ENCODE peak calls at places on chromosomes 7 and 10, in eight cellular contexts. G is mesendoderm; D is NCI-H748 treated with DMSO at 0.1 percent for 48 hours; K is stimulated activated CD8-positive, alpha-beta memory T cell treated with anti-CD3 and anti-CD28 coated beads, Interleukin-15, amount 100 ng/mL, for 4 hours; B is effector memory CD4-positive, alpha-beta T cell; V is stimulated activated CD4-positive, alpha-beta T cell treated with anti-CD3 and anti-CD28 coated beads, Interleukin-1b, Interleukin-23, amount 100 ng/mL, for 4 hours; N is RWPE1; O is neuronal stem cell. Q is an unnamed sample.

GRCh38 chr7:30926323-30926722 is 14.7 kb downstream of the AQP1 start:
- DNase-seq in B (no peak), D (no peak), K (no peak), N (no peak), G (no peak), O (no peak), V (no peak), Q (no peak)

GRCh38 chr7:139127648-139128047 is 18.1 kb upstream of the ZC3HAV1 start:
- DNase-seq in K (no peak), G (no peak), D (no peak), O (no peak), B (no peak), N (no peak), V (no peak), Q (no peak)

GRCh38 chr10:29746080-29746797 is 111.5 kb upstream of the SVIL start:
- DNase-seq in K (no peak), G (no peak), O (no peak), N (no peak), B (no peak), D (no peak), V (no peak), Q (no peak)

GRCh38 chr7:21113609-21114416 is 314.1 kb upstream of the SP4 start:
- DNase-seq in B (no peak), G (no peak), D (no peak), V (no peak), N (no peak), K (no peak), O (no peak), Q (no peak)

GRCh38 chr7:2212906-2213305 is 19.8 kb downstream of the MAD1L1 start:
- DNase-seq in O (no peak), K (no peak), N (no peak), V (no peak), G (no peak), B (no peak), D (no peak), Q (no peak)

GRCh38 chr7:83077328-83077727 is 85.4 kb downstream of the PCLO start:
- DNase-seq in B (no peak), V (no peak), D (no peak), G (no peak), K (no peak), N (no peak), O (no peak), Q (no peak)

GRCh38 chr7:18877874-18878273 is 239.6 kb downstream of the TWIST1 start:
- DNase-seq in B (no peak), V (no peak), N (no peak), K (no peak), G (no peak), D (no peak), O (no peak), Q (no peak)

GRCh38 chr7:37275086-37275485 is 173.6 kb downstream of the ELMO1 start:
- DNase-seq in K (no peak), G (peak; percentile 37), N (no peak), B (no peak), D (no peak), O (no peak), V (no peak), Q (no peak)

GRCh38 chr7:102125127-102125561 is 161.5 kb upstream of the SH2B2 start:
- DNase-seq in D (no peak), G (peak; percentile 94), B (no peak), V (no peak), K (no peak), O (no peak), N (peak; percentile 49), Q (no peak)

GRCh38 chr7:105096306-105096705 is 82.3 kb downstream of the KMT2E start:
- DNase-seq in D (no peak), G (no peak), N (no peak), O (no peak), B (no peak), K (no peak), V (no peak), Q (no peak)

GRCh38 chr7:28155964-28156363 is 24.6 kb downstream of the JAZF1 start:
- DNase-seq in V (no peak), N (peak; percentile 62), O (no peak), D (no peak), B (no peak), G (no peak), K (no peak), Q (no peak)

GRCh38 chr10:118373786-118374185 is 31.7 kb upstream of the FAM204A start:
- DNase-seq in B (no peak), O (no peak), K (no peak), G (peak; percentile 4), N (peak; percentile 66), D (no peak), V (no peak), Q (no peak)

GRCh38 chr10:110946496-110946895 is 27.1 kb downstream of the SHOC2 start:
- DNase-seq in N (peak; percentile 25), V (no peak), G (peak; percentile 21), K (no peak), D (no peak), B (no peak), O (no peak), Q (no peak)

GRCh38 chr7:158611541-158611940 is 23.9 kb upstream of the PTPRN2 start:
- DNase-seq in K (no peak), G (no peak), N (no peak), V (no peak), B (no peak), O (no peak), D (no peak), Q (no peak)

GRCh38 chr7:42617781-42618457 is 294.0 kb downstream of the C7orf25 start:
- DNase-seq in G (peak; percentile 29), B (no peak), V (no peak), D (no peak), K (no peak), O (peak; percentile 5), N (no peak), Q (peak; percentile 13)

Q was measured in iPS DF 6.9.